ENCODE peak calls at places on chromosomes 13 and 19, in eight cellular contexts. A, M, Z, R, I, L, W and U are unnamed samples.

GRCh38 chr19:39341122-39341719 is 1.0 kb upstream of the SAMD4B start:
- DNase-seq in A (no peak), M (no peak), Z (no peak), R (no peak), I (peak), L (peak), W (no peak), U (no peak)

GRCh38 chr13:109152941-109153340 is 523.5 kb downstream of the MYO16 start:
- DNase-seq in A (no peak), M (no peak), Z (no peak), R (no peak), I (no peak), L (no peak), W (no peak), U (no peak)

GRCh38 chr13:21039097-21039800 is 22.1 kb downstream of the LATS2 start:
- DNase-seq in A (no peak), M (no peak), Z (no peak), R (no peak), I (no peak), L (no peak), W (no peak), U (no peak)

GRCh38 chr19:44598880-44599279 is 14.5 kb upstream of the IGSF23 start:
- DNase-seq in A (no peak), M (no peak), Z (no peak), R (no peak), I (no peak), L (no peak), W (no peak), U (no peak)

GRCh38 chr19:1299822-1300221 is 14.1 kb downstream of the EFNA2 start:
- DNase-seq in A (no peak), M (no peak), Z (no peak), R (no peak), I (no peak), L (no peak), W (no peak), U (no peak)

GRCh38 chr13:78787189-78787588 is 128.2 kb upstream of the OBI1 start:
- DNase-seq in A (no peak), M (no peak), Z (no peak), R (no peak), I (no peak), L (no peak), W (no peak), U (no peak)

GRCh38 chr13:92317066-92317465 is 909.5 kb upstream of the GPC6 start:
- DNase-seq in A (no peak), M (no peak), Z (no peak), R (no peak), I (no peak), L (no peak), W (no peak), U (no peak)

GRCh38 chr13:108993346-108993745 is 363.9 kb downstream of the MYO16 start:
- DNase-seq in A (no peak), M (no peak), Z (no peak), R (no peak), I (no peak), L (no peak), W (no peak), U (no peak)

GRCh38 chr13:91087276-91087675 is 260.2 kb upstream of the MIR17HG start:
- DNase-seq in A (no peak), M (no peak), Z (no peak), R (no peak), I (no peak), L (no peak), W (no peak), U (no peak)

GRCh38 chr13:19153782-19154450 is 27.7 kb downstream of the TUBA3C start:
- DNase-seq in A (no peak), M (no peak), Z (no peak), R (peak), I (no peak), L (no peak), W (no peak), U (no peak)